ENCODE peak calls at places on chromosomes 2 and 18, in five cellular contexts. Y is smooth muscle cell of the brain vasculature; B is epithelial cell of esophagus; R is CD4-positive, alpha-beta memory T cell; H is NCI-H460. G is an unnamed sample.

GRCh38 chr18:8802031-8802679 is 96.8 kb downstream of the MTCL1 start:
- DNase-seq in Y (no peak), B (no peak), R (no peak), H (no peak), G (no peak)

GRCh38 chr2:84832772-84833461 is 48.0 kb downstream of the TRABD2A start:
- DNase-seq in Y (no peak), B (no peak), R (peak), H (no peak), G (no peak)

GRCh38 chr2:116499389-116499788 is 1315.1 kb upstream of the DDX18 start:
- DNase-seq in Y (no peak), B (no peak), R (no peak), H (no peak), G (no peak)

GRCh38 chr2:85511008-85511895 is 27.7 kb upstream of the MAT2A start:
- DNase-seq in Y (no peak), B (no peak), R (no peak), H (no peak), G (no peak)

GRCh38 chr2:222301296-222301997 is 2.6 kb upstream of the PAX3 start:
- DNase-seq in Y (no peak), B (no peak), R (no peak), H (no peak), G (no peak)

GRCh38 chr2:200575957-200576356 is 9.9 kb upstream of the AOX1 start:
- DNase-seq in Y (no peak), B (no peak), R (peak), H (peak), G (peak)

GRCh38 chr18:58041633-58042032 is 2.4 kb upstream of the NEDD4L start:
- DNase-seq in Y (no peak), B (no peak), R (no peak), H (no peak), G (no peak)

GRCh38 chr18:51165296-51165695 is 32.2 kb downstream of the MEX3C start:
- DNase-seq in Y (no peak), B (no peak), R (no peak), H (no peak), G (no peak)

GRCh38 chr2:8285081-8285480 is 396.8 kb upstream of the ID2 start:
- DNase-seq in Y (no peak), B (no peak), R (no peak), H (peak), G (no peak)

GRCh38 chr2:203811491-203812221 is 55.9 kb upstream of the CTLA4 start:
- DNase-seq in Y (peak), B (peak), R (peak), H (peak), G (peak)

GRCh38 chr18:34592961-34593382 is 117.1 kb upstream of the DTNA start:
- DNase-seq in Y (peak), B (peak), R (no peak), H (no peak), G (no peak)

GRCh38 chr2:46982356-46983064 is 66.9 kb upstream of the MCFD2 start:
- DNase-seq in Y (no peak), B (no peak), R (no peak), H (no peak), G (no peak)

GRCh38 chr18:13558132-13558531 is 168.2 kb downstream of the FAM210A start:
- DNase-seq in Y (no peak), B (peak), R (peak), H (peak), G (no peak)

GRCh38 chr18:34297287-34297686 is 72.6 kb upstream of the NOL4 start:
- DNase-seq in Y (no peak), B (no peak), R (no peak), H (no peak), G (no peak)

GRCh38 chr18:55420977-55421611 is 166.9 kb downstream of the TCF4 start:
- DNase-seq in Y (no peak), B (no peak), R (no peak), H (no peak), G (no peak)

GRCh38 chr2:177284531-177284930 is 20.0 kb upstream of the NFE2L2 start:
- DNase-seq in Y (no peak), B (no peak), R (no peak), H (no peak), G (no peak)

GRCh38 chr2:53450885-53451284 is 316.7 kb upstream of the CHAC2 start:
- DNase-seq in Y (no peak), B (no peak), R (no peak), H (no peak), G (no peak)

GRCh38 chr2:130798472-130799221 is 38.1 kb upstream of the ARHGEF4 start:
- DNase-seq in Y (no peak), B (peak), R (no peak), H (no peak), G (no peak)

GRCh38 chr2:42879913-42880737 is 87.7 kb upstream of the HAAO start:
- DNase-seq in Y (no peak), B (peak), R (no peak), H (no peak), G (no peak)

GRCh38 chr2:183105402-183106134 is 18.7 kb upstream of the NUP35 start:
- DNase-seq in Y (no peak), B (peak), R (no peak), H (peak), G (no peak)

GRCh38 chr2:201257941-201258665 is 2.2 kb upstream of the CASP8 start:
- DNase-seq in Y (peak), B (peak), R (peak), H (peak), G (peak)

GRCh38 chr2:11203480-11203879 is 48.2 kb downstream of the SLC66A3 start:
- DNase-seq in Y (no peak), B (peak), R (no peak), H (peak), G (peak)

GRCh38 chr2:28357948-28358667 is 34.5 kb upstream of the FOSL2 start:
- DNase-seq in Y (no peak), B (no peak), R (no peak), H (no peak), G (no peak)

GRCh38 chr2:39732492-39732891 is 46.6 kb downstream of the THUMPD2 start:
- DNase-seq in Y (no peak), B (no peak), R (no peak), H (no peak), G (no peak)

GRCh38 chr2:9222246-9222898 is 15.8 kb downstream of the ASAP2 start:
- DNase-seq in Y (no peak), B (no peak), R (no peak), H (no peak), G (no peak)